ENCODE peak calls at places on chromosomes 11 and 22, in four cellular contexts. L is K562, S is HepG2, E is SK-N-SH. A is an unnamed sample.

GRCh38 chr11:100622404-100622803 is 64.7 kb upstream of the ARHGAP42 start:
- DNase-seq in L (no peak), S (no peak), E (no peak), A (no peak)

GRCh38 chr22:30445438-30445936 is 19.9 kb downstream of the MTFP1 start:
- DNase-seq in L (no peak), S (peak; percentile 22), E (no peak), A (peak; percentile 39)

GRCh38 chr11:79439893-79440450 is 858 bp downstream of the TENM4 start:
- DNase-seq in L (no peak), S (no peak), E (peak; percentile 76), A (no peak)

GRCh38 chr11:73011126-73011817 is 130.8 kb downstream of the FCHSD2 start:
- DNase-seq in L (no peak), S (no peak), E (no peak), A (no peak)

GRCh38 chr22:27269751-27270586 is 531.6 kb downstream of the MN1 start:
- DNase-seq in L (no peak), S (no peak), E (no peak), A (no peak)

GRCh38 chr22:22721681-22722309 is 77.4 kb downstream of the GGTLC2 start:
- DNase-seq in L (peak; percentile 57), S (no peak), E (no peak), A (peak; percentile 83)

GRCh38 chr22:23282089-23282501 is 101.8 kb downstream of the BCR start:
- DNase-seq in L (no peak), S (no peak), E (no peak), A (peak; percentile 69)

GRCh38 chr11:108788565-108789199 is 123.8 kb downstream of the DDX10 start:
- DNase-seq in L (peak; percentile 8), S (peak; percentile 25), E (no peak), A (peak; percentile 41)

GRCh38 chr11:33723238-33723881 is 12.9 kb downstream of the CD59 start:
- DNase-seq in L (peak; percentile 66), S (no peak), E (no peak), A (peak; percentile 96)

GRCh38 chr11:12429155-12429554 is 51.8 kb downstream of the PARVA start:
- DNase-seq in L (no peak), S (no peak), E (no peak), A (no peak)

GRCh38 chr22:46737105-46737975 is 712 bp downstream of the CERK start:
- DNase-seq in L (peak; percentile 54), S (no peak), E (no peak), A (peak; percentile 34)
- TF ChIP-seq MXI1 in L (no peak), S (no peak), E (peak; percentile 12), A (no peak)

GRCh38 chr22:29334148-29334547 is 18.7 kb upstream of the RASL10A start:
- DNase-seq in L (no peak), S (no peak), E (no peak), A (no peak)

GRCh38 chr22:29336751-29337490 is 21.4 kb upstream of the RASL10A start:
- DNase-seq in L (no peak), S (no peak), E (no peak), A (no peak)

GRCh38 chr22:29332886-29333496 is 17.5 kb upstream of the RASL10A start:
- DNase-seq in L (no peak), S (no peak), E (no peak), A (no peak)

GRCh38 chr22:29335656-29336055 is 20.2 kb upstream of the RASL10A start:
- DNase-seq in L (no peak), S (no peak), E (no peak), A (no peak)

DNA sequence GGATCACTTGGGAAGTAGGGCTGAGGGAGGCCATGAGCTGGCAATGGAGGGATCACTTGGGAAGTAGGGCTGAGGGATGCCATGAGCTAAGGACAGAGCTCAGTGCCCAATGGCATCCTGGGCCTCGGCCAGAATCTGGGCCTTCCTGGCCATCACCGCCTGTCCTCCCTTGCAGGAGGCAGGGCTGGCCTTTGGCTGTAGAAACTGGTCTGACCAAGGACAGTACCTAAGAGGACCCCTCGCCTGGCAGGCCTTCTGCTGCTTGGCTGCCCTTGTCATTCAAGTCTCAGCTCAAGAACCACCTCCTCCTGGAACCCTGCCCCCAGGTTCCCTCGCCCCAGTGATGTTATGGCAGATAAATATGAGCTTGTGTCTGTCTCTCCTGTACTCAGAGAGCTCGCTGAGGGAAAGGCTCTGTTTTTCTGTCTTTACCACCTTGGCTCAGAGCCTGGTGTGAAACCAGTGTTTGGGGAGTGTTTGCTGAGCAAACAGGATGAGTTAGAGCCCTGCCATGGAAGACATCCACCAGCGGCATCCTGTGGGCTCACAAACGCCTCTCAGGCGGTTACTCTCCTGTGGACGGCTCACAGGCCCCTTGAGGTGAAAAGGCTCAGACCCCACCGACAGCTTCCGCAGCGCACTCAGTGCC is 19.3 kb upstream of the RASL10A start:
- DNase-seq in L (no peak), S (peak; percentile 43), E (no peak), A (no peak)
- TF ChIP-seq MXI1 in L (no peak), S (no peak), E (no peak), A (no peak)

DNA sequence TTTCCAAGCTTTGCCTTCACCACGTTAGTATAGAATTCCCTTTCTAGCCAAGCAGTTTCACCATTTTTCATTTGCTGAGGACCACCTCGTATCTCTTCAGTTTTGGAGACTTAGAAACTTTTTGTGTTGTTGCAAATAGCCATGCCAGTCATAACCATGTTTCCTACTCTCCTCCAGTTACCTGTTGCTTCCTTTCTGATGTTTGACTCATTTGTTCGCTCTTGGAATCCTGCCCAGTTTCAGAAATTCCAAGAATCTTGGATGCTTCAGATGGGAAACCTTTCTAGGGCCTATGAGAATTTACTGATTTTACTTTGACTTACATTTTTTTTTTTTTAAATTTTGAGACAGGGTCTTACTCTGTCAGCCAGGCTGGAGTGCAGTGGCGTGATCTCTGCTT is 65.4 kb downstream of the PPP6R3 start:
- DNase-seq in L (no peak), S (no peak), E (no peak), A (peak; percentile 47)
- TF ChIP-seq MXI1 in L (no peak), S (no peak), E (no peak), A (no peak)

GRCh38 chr11:96389604-96390402 is at the start of the genes CCDC82 and JRKL:
- DNase-seq in L (peak; percentile 98), S (peak; percentile 91), E (peak; percentile 96), A (peak; percentile 92)

GRCh38 chr11:96388891-96389603 is 665 bp downstream of the CCDC82 start:
- DNase-seq in L (peak; percentile 56), S (peak; percentile 46), E (peak; percentile 66), A (no peak)

GRCh38 chr11:96385187-96385586 is 4.5 kb downstream of the CCDC82 start:
- DNase-seq in L (no peak), S (no peak), E (no peak), A (no peak)

GRCh38 chr11:96384156-96384555 is 5.6 kb downstream of the CCDC82 start:
- DNase-seq in L (no peak), S (no peak), E (no peak), A (no peak)
- TF ChIP-seq MXI1 in L (no peak), S (no peak), E (no peak), A (no peak)